ENCODE peak calls at places on chromosome 19, in six cellular contexts. One of them, this sample, is unnamed.

GRCh38 chr19:15452111-15453047 is 2.6 kb upstream of the WIZ start:
- DNase-seq in AG10803: peak
- DNase-seq in iris pigment epithelial cell: peak
- DNase-seq in right cardiac atrium: peak
- DNase-seq in AG09309: no peak
- DNase-seq in BJ: peak
- DNase-seq in this sample: no peak

GRCh38 chr19:27718262-27718661 is 1494.7 kb downstream of the UQCRFS1 start:
- DNase-seq in AG10803: no peak
- DNase-seq in iris pigment epithelial cell: no peak
- DNase-seq in right cardiac atrium: no peak
- DNase-seq in AG09309: no peak
- DNase-seq in BJ: no peak
- DNase-seq in this sample: no peak

GRCh38 chr19:50290011-50290410 is 39.2 kb downstream of the KCNC3 start:
- DNase-seq in AG10803: no peak
- DNase-seq in iris pigment epithelial cell: no peak
- DNase-seq in right cardiac atrium: no peak
- DNase-seq in AG09309: no peak
- DNase-seq in BJ: no peak
- DNase-seq in this sample: no peak

GRCh38 chr19:55251296-55252081 is 7.3 kb downstream of the PPP6R1 start:
- DNase-seq in AG10803: no peak
- DNase-seq in iris pigment epithelial cell: peak
- DNase-seq in right cardiac atrium: no peak
- DNase-seq in AG09309: no peak
- DNase-seq in BJ: no peak
- DNase-seq in this sample: no peak

GRCh38 chr19:35098413-35099049 is 17.1 kb upstream of the FXYD3 start:
- DNase-seq in AG10803: no peak
- DNase-seq in iris pigment epithelial cell: no peak
- DNase-seq in right cardiac atrium: no peak
- DNase-seq in AG09309: no peak
- DNase-seq in BJ: no peak
- DNase-seq in this sample: no peak

GRCh38 chr19:48543121-48543710 is 8.8 kb upstream of the SULT2B1 start:
- DNase-seq in AG10803: peak
- DNase-seq in iris pigment epithelial cell: peak
- DNase-seq in right cardiac atrium: no peak
- DNase-seq in AG09309: no peak
- DNase-seq in BJ: no peak
- DNase-seq in this sample: peak

GRCh38 chr19:10270616-10271394 is at the start of gene ICAM1:
- DNase-seq in AG10803: peak
- DNase-seq in iris pigment epithelial cell: peak
- DNase-seq in right cardiac atrium: peak
- DNase-seq in AG09309: no peak
- DNase-seq in BJ: no peak
- DNase-seq in this sample: peak

GRCh38 chr19:18364826-18365528 is 21.0 kb upstream of the GDF15 start:
- DNase-seq in AG10803: peak
- DNase-seq in iris pigment epithelial cell: peak
- DNase-seq in right cardiac atrium: peak
- DNase-seq in AG09309: peak
- DNase-seq in BJ: peak
- DNase-seq in this sample: peak

GRCh38 chr19:16259385-16260159 is 61.9 kb downstream of the AP1M1 start:
- DNase-seq in AG10803: no peak
- DNase-seq in iris pigment epithelial cell: no peak
- DNase-seq in right cardiac atrium: peak
- DNase-seq in AG09309: no peak
- DNase-seq in BJ: no peak
- DNase-seq in this sample: no peak

GRCh38 chr19:13718733-13719132 is 45.6 kb upstream of the MRI1 start:
- DNase-seq in AG10803: peak
- DNase-seq in iris pigment epithelial cell: peak
- DNase-seq in right cardiac atrium: peak
- DNase-seq in AG09309: peak
- DNase-seq in BJ: no peak
- DNase-seq in this sample: no peak

GRCh38 chr19:36149673-36150406 is 2.4 kb downstream of the COX7A1 start:
- DNase-seq in AG10803: no peak
- DNase-seq in iris pigment epithelial cell: no peak
- DNase-seq in right cardiac atrium: peak
- DNase-seq in AG09309: no peak
- DNase-seq in BJ: no peak
- DNase-seq in this sample: no peak

GRCh38 chr19:14916848-14917247 is 24.4 kb upstream of the OR7C2 start:
- DNase-seq in AG10803: no peak
- DNase-seq in iris pigment epithelial cell: no peak
- DNase-seq in right cardiac atrium: no peak
- DNase-seq in AG09309: no peak
- DNase-seq in BJ: no peak
- DNase-seq in this sample: no peak